ENCODE peak calls at places on chromosomes 5 and 9, in four cellular contexts. K is psoas muscle, B is esophagus squamous epithelium, R is OCI-LY7. A is an unnamed sample. For H3K4me1, the result is how much of the 10 kb centered on the place peaks cover.

GRCh38 chr9:98998441-98999151 is 54.9 kb downstream of the COL15A1 start:
- DNase-seq in K (peak), B (no peak), R (peak), A (peak)

GRCh38 chr5:132002701-132003100 is 8.8 kb downstream of the ACSL6 start:
- DNase-seq in K (no peak), B (no peak), R (no peak), A (no peak)

GRCh38 chr9:70439991-70440706 is 25.7 kb upstream of the KLF9 start:
- DNase-seq in K (no peak), B (no peak), R (no peak), A (no peak)

GRCh38 chr5:107306597-107306996 is 364.1 kb downstream of the EFNA5 start:
- DNase-seq in K (no peak), B (no peak), R (peak), A (no peak)

GRCh38 chr9:126773004-126773607 is 31.7 kb upstream of the ZBTB43 start:
- DNase-seq in K (no peak), B (no peak), R (no peak), A (no peak)

GRCh38 chr5:2557435-2557834 is 194.0 kb downstream of the IRX2 start:
- DNase-seq in K (no peak), B (no peak), R (no peak), A (no peak)

GRCh38 chr5:74415695-74416102 is 224.8 kb downstream of the ENC1 start:
- DNase-seq in K (no peak), B (no peak), R (no peak), A (no peak)

GRCh38 chr9:14343236-14343947 is 29.5 kb upstream of the NFIB start:
- DNase-seq in K (no peak), B (no peak), R (no peak), A (no peak)

GRCh38 chr5:116272281-116272941 is 187.6 kb downstream of the COMMD10 start:
- DNase-seq in K (no peak), B (no peak), R (no peak), A (no peak)

GRCh38 chr9:75858497-75859092 is 31.9 kb upstream of the PCSK5 start:
- DNase-seq in K (no peak), B (no peak), R (no peak), A (no peak)

DNA sequence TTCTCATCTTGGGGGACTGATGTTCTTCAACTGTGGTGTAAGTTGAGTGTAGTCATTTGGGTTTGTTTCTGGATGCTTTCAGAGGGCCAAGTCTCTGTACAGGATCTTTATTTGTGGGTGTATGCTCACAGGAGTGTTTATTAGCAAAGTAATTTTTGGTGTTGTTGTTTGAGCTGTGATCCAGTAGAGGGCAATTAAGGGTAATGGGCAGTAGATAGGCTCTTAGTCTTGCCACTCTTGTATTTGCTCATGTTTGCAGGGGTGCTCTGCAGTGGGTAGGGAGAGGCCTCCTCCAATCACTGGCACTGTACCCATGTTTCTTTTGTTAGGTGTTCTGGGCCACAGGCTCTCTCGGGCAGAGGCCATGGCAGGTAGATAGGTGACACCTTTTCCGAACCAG is 45.9 kb upstream of the ITGA2 start:
- DNase-seq in K (no peak), B (no peak), R (peak), A (no peak)
- TF ChIP-seq CTCF in K (no peak), B (peak), R (peak), A (no peak)

DNA sequence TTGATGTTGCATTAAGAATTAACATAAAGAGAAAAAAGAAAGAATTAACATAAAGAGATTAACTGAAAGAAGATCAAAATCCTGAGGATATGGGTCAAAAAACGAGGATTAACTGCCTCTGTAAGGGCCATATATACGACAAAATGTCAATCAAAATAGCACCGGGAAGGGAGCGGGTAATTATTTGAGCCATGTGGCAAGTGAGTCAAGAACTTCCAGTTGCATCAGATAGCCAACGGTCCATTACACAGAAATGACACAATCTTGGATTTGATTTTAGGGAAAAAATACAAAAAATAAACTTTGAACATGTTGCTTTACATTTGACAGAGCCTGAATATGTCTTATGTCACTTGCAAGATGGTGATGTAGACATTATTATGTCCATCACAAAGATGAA is 273.4 kb upstream of the PAPPA start:
- DNase-seq in K (no peak), B (no peak), R (no peak), A (no peak)
- H3K4me1 ChIP-seq in K (under half), B (half or more), R (under half), A (under half)

GRCh38 chr5:174552428-174552827 is 172.0 kb upstream of the MSX2 start:
- DNase-seq in K (no peak), B (no peak), R (no peak), A (no peak)
- TF ChIP-seq CTCF in K (no peak), B (no peak), R (no peak), A (no peak)

GRCh38 chr5:35903631-35904203 is 34.7 kb downstream of the CAPSL start:
- DNase-seq in K (no peak), B (no peak), R (no peak), A (no peak)

GRCh38 chr5:35904443-35905132 is 33.8 kb downstream of the CAPSL start:
- DNase-seq in K (no peak), B (no peak), R (peak), A (no peak)

GRCh38 chr5:35900997-35901396 is 37.4 kb downstream of the CAPSL start:
- DNase-seq in K (no peak), B (no peak), R (no peak), A (no peak)

GRCh38 chr5:35899805-35900204 is 38.6 kb downstream of the CAPSL start:
- DNase-seq in K (no peak), B (no peak), R (peak), A (no peak)

DNA sequence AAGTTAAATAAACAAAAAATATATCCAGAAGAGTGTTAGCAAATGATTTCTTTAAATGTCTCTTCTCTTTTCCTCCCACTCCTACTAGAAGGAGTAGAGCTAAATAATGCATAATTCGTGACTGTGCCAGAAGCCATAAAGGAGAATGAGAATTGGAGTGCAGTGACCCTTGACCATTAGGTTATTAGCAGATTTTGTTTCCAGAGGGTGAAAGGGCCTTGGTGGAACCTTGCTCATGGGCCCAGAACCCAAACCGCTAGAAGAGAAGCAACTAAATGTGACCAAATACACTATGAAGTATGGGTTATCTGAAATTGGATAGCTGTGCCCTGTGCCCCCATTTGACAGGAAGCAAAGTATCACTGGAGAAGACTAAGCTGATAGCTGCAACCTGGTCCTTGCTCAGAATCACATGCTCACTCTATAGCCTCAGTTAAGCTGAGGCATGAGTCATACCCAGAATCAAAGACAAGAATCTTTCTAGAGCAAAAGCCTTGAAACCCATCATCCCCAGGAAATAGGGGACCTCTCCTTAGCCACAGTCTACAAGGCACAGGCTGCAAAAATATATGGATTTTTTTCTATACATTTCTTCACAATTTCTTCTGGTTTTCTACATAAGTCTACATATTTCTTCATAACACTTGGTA is 36.3 kb downstream of the CAPSL start:
- DNase-seq in K (no peak), B (no peak), R (no peak), A (no peak)
- H3K4me1 ChIP-seq in K (under half), B (under half), R (half or more), A (under half)